ENCODE peak calls at places on chromosome 12, in eight cellular contexts. C is naive thymus-derived CD4-positive, alpha-beta T cell; W is lower lobe of right lung; Z is lung; M is WERI-Rb-1; X is neural progenitor cell; D is mesenchymal stem cell; P is adrenal gland. S is an unnamed sample. For H3K9me3, the result is how much of the 10 kb centered on the place peaks cover.

GRCh38 chr12:49040364-49040855 is 20.2 kb downstream of the KMT2D start:
- DNase-seq in C (no peak), W (no peak), Z (no peak), M (no peak), X (no peak), D (no peak), P (no peak), S (no peak)

GRCh38 chr12:22042981-22043669 is 2.9 kb upstream of the CMAS start:
- DNase-seq in C (no peak), W (no peak), Z (no peak), M (no peak), X (no peak), D (peak), P (peak), S (no peak)

GRCh38 chr12:118327381-118327780 is 45.3 kb downstream of the TAOK3 start:
- DNase-seq in C (no peak), W (no peak), Z (no peak), M (no peak), X (no peak), D (no peak), P (no peak), S (no peak)

GRCh38 chr12:2586159-2587035 is 208.4 kb upstream of the FKBP4 start:
- DNase-seq in C (no peak), W (no peak), Z (no peak), M (no peak), X (no peak), D (peak), P (no peak), S (no peak)

GRCh38 chr12:81000831-81001230 is 63.1 kb upstream of the LIN7A start:
- DNase-seq in C (no peak), W (no peak), Z (no peak), M (no peak), X (no peak), D (no peak), P (no peak), S (no peak)

GRCh38 chr12:44523828-44524227 is 352.3 kb downstream of the NELL2 start:
- DNase-seq in C (no peak), W (no peak), Z (no peak), M (no peak), X (no peak), D (no peak), P (no peak), S (no peak)

GRCh38 chr12:124820199-124820598 is 43.5 kb downstream of the SCARB1 start:
- DNase-seq in C (no peak), W (no peak), Z (no peak), M (no peak), X (no peak), D (no peak), P (no peak), S (no peak)

GRCh38 chr12:94151577-94151976 is 3.2 kb downstream of the PLXNC1 start:
- DNase-seq in C (no peak), W (no peak), Z (no peak), M (no peak), X (no peak), D (no peak), P (no peak), S (peak)

GRCh38 chr12:44874981-44875416 is 1.1 kb downstream of the NELL2 start:
- DNase-seq in C (peak), W (no peak), Z (no peak), M (peak), X (peak), D (no peak), P (no peak), S (no peak)

GRCh38 chr12:90322006-90322405 is 613.4 kb upstream of the ATP2B1 start:
- DNase-seq in C (no peak), W (no peak), Z (no peak), M (no peak), X (no peak), D (no peak), P (no peak), S (no peak)

GRCh38 chr12:13278249-13278787 is 81.8 kb downstream of the EMP1 start:
- DNase-seq in C (peak), W (peak), Z (peak), M (peak), X (peak), D (peak), P (peak), S (peak)

GRCh38 chr12:104181313-104181712 is 34.3 kb upstream of the TXNRD1 start:
- DNase-seq in C (no peak), W (no peak), Z (no peak), M (no peak), X (no peak), D (no peak), P (no peak), S (no peak)

GRCh38 chr12:29726741-29727348 is 56.9 kb downstream of the TMTC1 start:
- DNase-seq in C (no peak), W (no peak), Z (no peak), M (no peak), X (no peak), D (no peak), P (no peak), S (no peak)

GRCh38 chr12:89353823-89354629 is 1.7 kb upstream of the DUSP6 start:
- DNase-seq in C (peak), W (peak), Z (peak), M (peak), X (peak), D (peak), P (peak), S (peak)

GRCh38 chr12:106480259-106480658 is 102.5 kb upstream of the RFX4 start:
- DNase-seq in C (no peak), W (no peak), Z (no peak), M (peak), X (no peak), D (no peak), P (no peak), S (no peak)

GRCh38 chr12:121711925-121712461 is 559 bp upstream of the TMEM120B start:
- DNase-seq in C (no peak), W (peak), Z (peak), M (peak), X (peak), D (no peak), P (peak), S (peak)

GRCh38 chr12:14473707-14474287 is 93.9 kb downstream of the PLBD1 start:
- DNase-seq in C (peak), W (no peak), Z (no peak), M (no peak), X (peak), D (peak), P (no peak), S (no peak)

GRCh38 chr12:73361867-73362230 is 1089.7 kb downstream of the TRHDE start:
- DNase-seq in C (no peak), W (no peak), Z (no peak), M (no peak), X (no peak), D (no peak), P (no peak), S (no peak)
- H3K9me3 ChIP-seq in C (under half), W (under half), Z (under half), M (under half), X (under half), D (under half), P (under half), S (under half)

DNA sequence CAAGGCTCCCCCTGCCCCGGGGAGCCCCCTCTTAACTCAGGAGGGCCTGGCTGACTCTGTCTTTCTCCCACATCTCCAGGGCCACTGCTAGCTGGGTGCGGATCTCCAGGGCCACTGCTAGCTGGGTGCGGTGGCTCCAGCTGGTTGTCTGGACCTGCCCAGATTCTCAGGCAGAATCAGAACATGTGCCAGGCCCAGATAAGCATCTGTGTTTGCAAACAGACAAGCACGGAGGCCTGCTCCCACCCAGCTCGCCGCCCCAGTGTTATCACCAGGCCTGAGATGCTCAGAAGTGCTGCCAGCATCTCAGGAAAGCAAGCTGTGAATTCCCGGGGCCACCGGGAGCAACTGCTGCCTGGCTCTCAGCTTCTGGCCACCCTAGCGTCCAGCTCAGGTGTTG is 98.4 kb upstream of the FZD10 start:
- DNase-seq in C (no peak), W (no peak), Z (no peak), M (no peak), X (no peak), D (no peak), P (no peak), S (no peak)
- H3K9me3 ChIP-seq in C (under half), W (under half), Z (under half), M (under half), X (under half), D (under half), P (under half), S (under half)

GRCh38 chr12:132924356-132924755 is 31.8 kb downstream of the ZNF605 start:
- DNase-seq in C (no peak), W (no peak), Z (no peak), M (no peak), X (no peak), D (no peak), P (no peak), S (no peak)

GRCh38 chr12:132923356-132923909 is 32.7 kb downstream of the ZNF605 start:
- DNase-seq in C (no peak), W (no peak), Z (no peak), M (no peak), X (no peak), D (no peak), P (no peak), S (no peak)

GRCh38 chr12:132925597-132926416 is 30.3 kb downstream of the ZNF605 start:
- DNase-seq in C (no peak), W (no peak), Z (no peak), M (no peak), X (no peak), D (peak), P (no peak), S (no peak)

GRCh38 chr12:132921685-132922084 is 34.3 kb upstream of the CHFR start:
- DNase-seq in C (no peak), W (no peak), Z (no peak), M (peak), X (no peak), D (no peak), P (no peak), S (no peak)

GRCh38 chr12:132922676-132923075 is 33.4 kb downstream of the ZNF605 start:
- DNase-seq in C (no peak), W (no peak), Z (no peak), M (no peak), X (no peak), D (no peak), P (no peak), S (no peak)
- H3K9me3 ChIP-seq in C (half or more), W (half or more), Z (half or more), M (half or more), X (half or more), D (half or more), P (under half), S (under half)

GRCh38 chr12:46024099-46024498 is 33.7 kb upstream of the SCAF11 start:
- DNase-seq in C (no peak), W (no peak), Z (no peak), M (no peak), X (no peak), D (no peak), P (no peak), S (no peak)

GRCh38 chr12:46020768-46021167 is 30.4 kb upstream of the SCAF11 start:
- DNase-seq in C (no peak), W (no peak), Z (no peak), M (no peak), X (no peak), D (no peak), P (no peak), S (no peak)
- H3K9me3 ChIP-seq in C (under half), W (under half), Z (under half), M (under half), X (under half), D (under half), P (under half), S (under half)

GRCh38 chr12:52759218-52759617 is 17.9 kb downstream of the KRT76 start:
- DNase-seq in C (no peak), W (no peak), Z (no peak), M (no peak), X (no peak), D (no peak), P (no peak), S (no peak)
- H3K9me3 ChIP-seq in C (under half), W (under half), Z (under half), M (under half), X (under half), D (under half), P (under half), S (under half)

GRCh38 chr12:34289431-34290190 is 267.3 kb downstream of the ALG10 start:
- DNase-seq in C (no peak), W (peak), Z (no peak), M (no peak), X (no peak), D (no peak), P (no peak), S (no peak)
- H3K9me3 ChIP-seq in C (half or more), W (under half), Z (under half), M (under half), X (under half), D (under half), P (under half), S (under half)

GRCh38 chr12:132333273-132333672 is 3.9 kb upstream of the GALNT9 start:
- DNase-seq in C (no peak), W (no peak), Z (no peak), M (no peak), X (no peak), D (no peak), P (no peak), S (no peak)
- H3K9me3 ChIP-seq in C (under half), W (under half), Z (under half), M (under half), X (under half), D (under half), P (under half), S (under half)